ENCODE peak calls at places on chromosomes 16 and 17, in six cellular contexts. Q, B, P, A, V and F are unnamed samples.

GRCh38 chr16:85152414-85153030 is 40.2 kb upstream of the CIBAR2 start:
- DNase-seq in Q (no peak), B (no peak), P (no peak), A (no peak), V (no peak), F (no peak)

GRCh38 chr17:65523853-65524664 is 37.4 kb downstream of the AXIN2 start:
- DNase-seq in Q (no peak), B (no peak), P (no peak), A (no peak), V (no peak), F (no peak)

GRCh38 chr17:70938311-70938710 is 769.0 kb downstream of the KCNJ2 start:
- DNase-seq in Q (no peak), B (no peak), P (no peak), A (no peak), V (no peak), F (no peak)

GRCh38 chr16:19861811-19862327 is 22.8 kb downstream of the GPRC5B start:
- DNase-seq in Q (no peak), B (peak; percentile 79), P (no peak), A (no peak), V (peak; percentile 91), F (no peak)

GRCh38 chr16:57308041-57308440 is 23.6 kb upstream of the PLLP start:
- DNase-seq in Q (no peak), B (no peak), P (no peak), A (no peak), V (no peak), F (no peak)

GRCh38 chr17:32490101-32490482 is 3.3 kb downstream of the CDK5R1 start:
- DNase-seq in Q (no peak), B (peak; percentile 40), P (no peak), A (no peak), V (no peak), F (no peak)

GRCh38 chr17:69921046-69921445 is 154.0 kb upstream of the KCNJ16 start:
- DNase-seq in Q (no peak), B (no peak), P (no peak), A (no peak), V (no peak), F (no peak)

GRCh38 chr16:88649195-88649923 is 1.5 kb downstream of the CYBA start:
- DNase-seq in Q (no peak), B (no peak), P (no peak), A (no peak), V (no peak), F (no peak)

GRCh38 chr16:73254983-73255382 is 207.1 kb upstream of the ZFHX3 start:
- DNase-seq in Q (no peak), B (no peak), P (no peak), A (no peak), V (no peak), F (no peak)

DNA sequence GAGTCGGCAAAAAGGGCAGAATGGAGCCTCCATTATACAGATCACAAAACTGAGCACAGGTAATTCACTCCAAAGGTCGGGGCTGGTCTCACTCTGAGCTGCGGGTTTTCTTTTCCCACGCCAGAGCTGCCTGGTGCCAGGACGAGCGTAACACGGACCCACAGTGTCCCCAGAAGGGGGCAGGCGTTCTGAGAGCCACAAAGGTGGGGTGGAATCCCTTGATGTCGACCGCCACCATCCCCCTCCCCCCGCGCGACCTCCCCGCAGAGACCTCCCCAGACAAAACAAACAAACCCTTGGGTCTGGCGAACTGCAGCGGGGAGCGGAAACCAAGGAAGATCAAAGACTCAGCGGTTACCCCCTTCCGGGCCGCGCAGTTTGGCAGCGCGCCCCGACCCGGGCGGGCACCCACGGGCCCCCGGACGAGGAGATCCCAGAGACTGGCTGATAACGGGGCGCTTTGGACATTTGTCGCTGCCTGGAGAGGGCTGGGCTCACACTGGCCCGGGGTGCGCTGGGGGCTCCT is 793 bp upstream of the NKD1 start:
- DNase-seq in Q (no peak), B (peak; percentile 61), P (no peak), A (no peak), V (peak; percentile 77), F (no peak)
- TF ChIP-seq EZH2 in Q (no peak), B (no peak), P (peak; percentile 61), A (no peak), V (no peak), F (no peak)

GRCh38 chr17:49496183-49496865 is 1.2 kb downstream of the NGFR start:
- DNase-seq in Q (peak; percentile 77), B (peak; percentile 89), P (peak; percentile 40), A (no peak), V (peak; percentile 94), F (no peak)

GRCh38 chr17:49498037-49498615 is 3.0 kb downstream of the NGFR start:
- DNase-seq in Q (no peak), B (peak; percentile 82), P (no peak), A (no peak), V (peak; percentile 68), F (no peak)

GRCh38 chr17:49496866-49497146 is 1.7 kb downstream of the NGFR start:
- DNase-seq in Q (peak; percentile 6), B (no peak), P (no peak), A (no peak), V (no peak), F (no peak)

GRCh38 chr17:49495842-49496182 is 719 bp downstream of the NGFR start:
- DNase-seq in Q (no peak), B (peak; percentile 61), P (no peak), A (no peak), V (peak; percentile 66), F (no peak)

GRCh38 chr17:49497147-49498036 is 2.3 kb downstream of the NGFR start:
- DNase-seq in Q (peak; percentile 56), B (peak; percentile 87), P (peak; percentile 27), A (no peak), V (peak; percentile 94), F (no peak)
- TF ChIP-seq EZH2 in Q (peak; percentile 94), B (peak; percentile 35), P (no peak), A (no peak), V (peak; percentile 97), F (no peak)

DNA sequence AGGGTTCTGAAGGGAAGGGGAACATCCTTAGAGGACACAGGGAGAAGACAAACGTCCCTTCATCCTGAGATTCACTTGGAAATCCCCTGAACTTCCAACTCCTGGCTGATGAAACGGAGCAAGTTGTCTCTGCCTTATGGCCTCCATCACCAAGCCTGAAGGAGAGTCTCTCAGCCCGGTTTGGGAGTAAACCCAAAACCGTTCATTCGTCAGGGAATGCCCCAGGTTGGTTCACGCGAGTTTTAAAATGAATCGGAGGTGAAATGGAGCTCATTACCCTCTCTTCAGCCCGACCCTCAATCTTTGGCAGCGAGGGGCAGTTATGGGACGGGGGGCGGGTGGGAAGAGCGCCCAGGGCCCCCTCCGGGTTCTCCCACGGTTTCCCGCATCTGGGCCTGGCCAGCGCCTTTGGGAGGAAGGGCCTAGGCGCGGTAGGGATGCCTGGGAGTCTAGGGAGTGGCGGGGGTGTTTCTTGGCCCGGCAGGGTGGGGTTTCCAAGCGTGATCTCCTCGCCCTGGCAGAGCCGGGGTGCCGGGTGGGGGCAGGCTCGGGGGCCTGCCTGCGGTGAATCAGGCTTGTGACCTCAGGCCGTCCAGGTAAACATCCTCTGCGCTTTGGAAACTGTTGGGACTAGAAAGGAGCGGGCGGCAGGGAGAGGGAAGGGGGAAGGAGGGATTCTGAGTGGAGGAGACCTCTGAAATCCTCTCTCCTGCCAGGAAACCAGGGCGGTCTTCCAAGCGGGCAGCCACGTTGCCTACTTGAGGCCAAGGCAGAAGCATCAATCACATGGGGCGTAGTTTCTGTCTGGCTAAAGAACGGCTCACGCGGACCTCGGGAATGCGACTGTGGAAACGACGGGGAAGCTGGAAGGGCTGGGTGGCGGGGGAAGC is 24.1 kb upstream of the HOXB13 start:
- DNase-seq in Q (no peak), B (peak; percentile 59), P (no peak), A (no peak), V (no peak), F (no peak)
- TF ChIP-seq EZH2 in Q (peak; percentile 75), B (peak; percentile 92), P (peak; percentile 71), A (no peak), V (peak; percentile 95), F (no peak)

GRCh38 chr17:1977583-1978395 is 47.3 kb downstream of the RTN4RL1 start:
- DNase-seq in Q (no peak), B (peak; percentile 94), P (no peak), A (no peak), V (peak; percentile 71), F (no peak)
- TF ChIP-seq EZH2 in Q (no peak), B (no peak), P (peak; percentile 80), A (no peak), V (no peak), F (no peak)

GRCh38 chr17:42781639-42782401 is 1.4 kb downstream of the WNK4 start:
- DNase-seq in Q (peak; percentile 64), B (no peak), P (no peak), A (no peak), V (no peak), F (no peak)
- TF ChIP-seq EZH2 in Q (no peak), B (no peak), P (peak; percentile 33), A (no peak), V (no peak), F (no peak)

GRCh38 chr17:79341529-79341780 is 266.8 kb downstream of the ENGASE start:
- DNase-seq in Q (no peak), B (no peak), P (no peak), A (no peak), V (no peak), F (no peak)

GRCh38 chr17:79342376-79342775 is 267.8 kb downstream of the ENGASE start:
- DNase-seq in Q (no peak), B (no peak), P (no peak), A (no peak), V (no peak), F (no peak)

GRCh38 chr17:79340286-79340685 is 265.7 kb downstream of the ENGASE start:
- DNase-seq in Q (no peak), B (no peak), P (no peak), A (no peak), V (no peak), F (no peak)

GRCh38 chr17:79341816-79342215 is 267.2 kb downstream of the ENGASE start:
- DNase-seq in Q (no peak), B (no peak), P (no peak), A (no peak), V (no peak), F (no peak)

GRCh38 chr17:79340771-79341528 is 266.3 kb downstream of the ENGASE start:
- DNase-seq in Q (no peak), B (no peak), P (no peak), A (peak; percentile 2), V (no peak), F (no peak)
- TF ChIP-seq EZH2 in Q (no peak), B (no peak), P (no peak), A (no peak), V (no peak), F (no peak)

GRCh38 chr17:47741793-47742145 is 8.7 kb downstream of the TBX21 start:
- DNase-seq in Q (no peak), B (no peak), P (no peak), A (no peak), V (no peak), F (no peak)
- TF ChIP-seq EZH2 in Q (no peak), B (no peak), P (no peak), A (no peak), V (no peak), F (no peak)

GRCh38 chr17:7439462-7440112 is at the start of gene FGF11:
- DNase-seq in Q (peak; percentile 19), B (peak; percentile 35), P (no peak), A (no peak), V (peak; percentile 56), F (peak; percentile 31)

GRCh38 chr17:7437369-7437863 is 1.9 kb upstream of the FGF11 start:
- DNase-seq in Q (no peak), B (no peak), P (no peak), A (no peak), V (no peak), F (no peak)

GRCh38 chr17:7436556-7437368 is 1.5 kb downstream of the TMEM102 start:
- DNase-seq in Q (peak; percentile 93), B (peak; percentile 92), P (peak; percentile 71), A (no peak), V (peak; percentile 96), F (peak; percentile 64)

GRCh38 chr17:7438656-7439460 is 454 bp upstream of the FGF11 start:
- DNase-seq in Q (no peak), B (no peak), P (no peak), A (no peak), V (no peak), F (no peak)

GRCh38 chr17:7438050-7438614 is 1.2 kb upstream of the FGF11 start:
- DNase-seq in Q (peak; percentile 40), B (peak; percentile 86), P (no peak), A (no peak), V (peak; percentile 88), F (peak; percentile 84)
- TF ChIP-seq EZH2 in Q (no peak), B (no peak), P (peak; percentile 60), A (no peak), V (peak; percentile 90), F (no peak)